ENCODE peak calls at places on chromosome 15, in seven cellular contexts. K is stimulated activated CD8-positive, alpha-beta memory T cell treated with anti-CD3 and anti-CD28 coated beads, Interleukin-15, amount 100 ng/mL, for 4 hours; U is activated CD8-positive, alpha-beta memory T cell treated with anti-CD3 and anti-CD28 coated beads for 24 hours; B is anterior cingulate cortex; T is RWPE1; F is activated T-cell treated with anti-CD3 and anti-CD28 coated beads for 1 hour; E is HT1080. L is an unnamed sample.

GRCh38 chr15:25052191-25052999 is 97.6 kb downstream of the SNRPN start:
- DNase-seq in E (no peak), T (no peak), K (no peak), U (peak), F (no peak), B (no peak), L (no peak)

GRCh38 chr15:58628206-58629057 is 121.1 kb downstream of the ADAM10 start:
- DNase-seq in U (no peak), F (no peak), E (peak), B (no peak), K (no peak), T (no peak), L (no peak)

GRCh38 chr15:70133296-70133695 is 35.6 kb upstream of the TLE3 start:
- DNase-seq in B (no peak), U (no peak), K (no peak), T (no peak), F (no peak), E (no peak), L (no peak)

GRCh38 chr15:58505581-58505980 is 73.8 kb downstream of the LIPC start:
- DNase-seq in K (no peak), F (no peak), U (no peak), T (no peak), E (peak), B (no peak), L (no peak)

GRCh38 chr15:72970965-72971746 is 81.1 kb upstream of the NEO1 start:
- DNase-seq in T (no peak), B (no peak), K (no peak), E (no peak), F (no peak), U (no peak), L (no peak)

GRCh38 chr15:77395013-77395774 is 24.7 kb downstream of the PEAK1 start:
- DNase-seq in E (no peak), U (no peak), B (no peak), K (no peak), T (no peak), F (no peak), L (no peak)

GRCh38 chr15:43779016-43779415 is 2.2 kb upstream of the ELL3 start:
- DNase-seq in U (no peak), F (no peak), K (no peak), E (no peak), B (no peak), T (no peak), L (no peak)

GRCh38 chr15:69973102-69973714 is 124.5 kb downstream of the TLE3 start:
- DNase-seq in B (no peak), U (no peak), T (peak), K (no peak), F (no peak), E (peak), L (peak)

GRCh38 chr15:38696120-38696727 is 131.6 kb upstream of the RASGRP1 start:
- DNase-seq in T (no peak), F (peak), K (peak), U (peak), B (no peak), E (peak), L (no peak)

GRCh38 chr15:56524915-56525314 is 60.0 kb upstream of the MNS1 start:
- DNase-seq in B (no peak), E (peak), T (no peak), F (no peak), U (no peak), K (no peak), L (no peak)

GRCh38 chr15:70023064-70023768 is 74.5 kb downstream of the TLE3 start:
- DNase-seq in K (peak), F (peak), T (peak), E (peak), B (no peak), U (peak), L (peak)

GRCh38 chr15:64527263-64527984 is 67.0 kb downstream of the ZNF609 start:
- DNase-seq in E (peak), K (no peak), F (no peak), U (no peak), B (no peak), T (peak), L (no peak)

GRCh38 chr15:88077249-88077810 is 179.2 kb downstream of the NTRK3 start:
- DNase-seq in K (no peak), E (no peak), F (no peak), B (no peak), T (no peak), U (no peak), L (no peak)

GRCh38 chr15:78438595-78439285 is 724 bp downstream of the IREB2 start:
- DNase-seq in F (no peak), E (peak), K (no peak), T (peak), U (peak), B (no peak), L (peak)

GRCh38 chr15:100602822-100603393 is 519 bp downstream of the ASB7 start:
- DNase-seq in K (no peak), T (peak), B (no peak), E (peak), U (no peak), F (no peak), L (peak)

GRCh38 chr15:88543065-88543776 is 3.3 kb downstream of the DET1 start:
- DNase-seq in E (no peak), K (no peak), U (no peak), F (no peak), T (no peak), B (no peak), L (no peak)

GRCh38 chr15:77864211-77865105 is 213.1 kb downstream of the TBC1D2B start:
- DNase-seq in E (no peak), F (no peak), T (peak), B (no peak), U (no peak), K (no peak), L (peak)

GRCh38 chr15:68820589-68821189 is at the start of gene ANP32A:
- DNase-seq in T (peak), U (peak), K (peak), F (peak), B (peak), E (peak), L (peak)

GRCh38 chr15:72474912-72475601 is 927 bp downstream of the ARIH1 start:
- DNase-seq in B (peak), E (peak), F (peak), T (peak), U (peak), K (peak), L (peak)

GRCh38 chr15:90334304-90334731 is 17.8 kb upstream of the ZNF774 start:
- DNase-seq in B (no peak), F (no peak), E (no peak), T (no peak), U (no peak), K (no peak), L (peak)

L was measured in trophoblast cell.